ENCODE peak calls at places on chromosomes 2 and 18, in five cellular contexts. One of them, this sample, is unnamed.

GRCh38 chr2:209334188-209335017 is 89.4 kb upstream of the MAP2 start:
- DNase-seq in right atrium auricular region: no peak
- DNase-seq in naive thymus-derived CD4-positive, alpha-beta T cell: no peak
- DNase-seq in fibroblast of lung: peak; percentile 69
- DNase-seq in CD8-positive, alpha-beta T cell: no peak
- DNase-seq in this sample: peak; percentile 45

GRCh38 chr2:45699032-45699658 is 47.7 kb downstream of the PRKCE start:
- DNase-seq in right atrium auricular region: no peak
- DNase-seq in naive thymus-derived CD4-positive, alpha-beta T cell: no peak
- DNase-seq in CD8-positive, alpha-beta T cell: no peak
- DNase-seq in fibroblast of lung: peak; percentile 71
- DNase-seq in this sample: no peak

GRCh38 chr2:13858626-13859025 is 773.9 kb upstream of the LRATD1 start:
- DNase-seq in CD8-positive, alpha-beta T cell: no peak
- DNase-seq in naive thymus-derived CD4-positive, alpha-beta T cell: no peak
- DNase-seq in fibroblast of lung: peak; percentile 78
- DNase-seq in right atrium auricular region: no peak
- DNase-seq in this sample: no peak

GRCh38 chr2:80852808-80853139 is 548.2 kb upstream of the LRRTM1 start:
- DNase-seq in naive thymus-derived CD4-positive, alpha-beta T cell: no peak
- DNase-seq in fibroblast of lung: no peak
- DNase-seq in right atrium auricular region: no peak
- DNase-seq in CD8-positive, alpha-beta T cell: no peak
- DNase-seq in this sample: no peak

GRCh38 chr2:235334179-235334578 is 159.7 kb upstream of the AGAP1 start:
- DNase-seq in right atrium auricular region: no peak
- DNase-seq in naive thymus-derived CD4-positive, alpha-beta T cell: no peak
- DNase-seq in fibroblast of lung: no peak
- DNase-seq in CD8-positive, alpha-beta T cell: no peak
- DNase-seq in this sample: no peak

GRCh38 chr2:165467921-165468320 is 1.6 kb upstream of the CSRNP3 start:
- DNase-seq in right atrium auricular region: no peak
- DNase-seq in CD8-positive, alpha-beta T cell: no peak
- DNase-seq in fibroblast of lung: no peak
- DNase-seq in naive thymus-derived CD4-positive, alpha-beta T cell: no peak
- DNase-seq in this sample: no peak

GRCh38 chr2:45964226-45964841 is 312.9 kb downstream of the PRKCE start:
- DNase-seq in right atrium auricular region: peak; percentile 71
- DNase-seq in fibroblast of lung: peak; percentile 86
- DNase-seq in CD8-positive, alpha-beta T cell: no peak
- DNase-seq in naive thymus-derived CD4-positive, alpha-beta T cell: no peak
- DNase-seq in this sample: peak; percentile 97

GRCh38 chr2:62740221-62740620 is 34.7 kb downstream of the EHBP1 start:
- DNase-seq in fibroblast of lung: no peak
- DNase-seq in naive thymus-derived CD4-positive, alpha-beta T cell: no peak
- DNase-seq in right atrium auricular region: no peak
- DNase-seq in CD8-positive, alpha-beta T cell: no peak
- DNase-seq in this sample: no peak

GRCh38 chr2:233811732-233812131 is 33.6 kb downstream of the MROH2A start:
- DNase-seq in fibroblast of lung: no peak
- DNase-seq in CD8-positive, alpha-beta T cell: no peak
- DNase-seq in right atrium auricular region: no peak
- DNase-seq in naive thymus-derived CD4-positive, alpha-beta T cell: peak; percentile 3
- DNase-seq in this sample: peak; percentile 35

GRCh38 chr18:5238371-5238758 is 41.3 kb upstream of the AKAIN1 start:
- DNase-seq in fibroblast of lung: no peak
- DNase-seq in right atrium auricular region: peak; percentile 59
- DNase-seq in naive thymus-derived CD4-positive, alpha-beta T cell: no peak
- DNase-seq in CD8-positive, alpha-beta T cell: no peak
- DNase-seq in this sample: no peak

GRCh38 chr18:32930695-32931301 is 158.0 kb upstream of the KLHL14 start:
- DNase-seq in fibroblast of lung: peak; percentile 74
- DNase-seq in CD8-positive, alpha-beta T cell: no peak
- DNase-seq in naive thymus-derived CD4-positive, alpha-beta T cell: no peak
- DNase-seq in right atrium auricular region: no peak
- DNase-seq in this sample: no peak

GRCh38 chr2:38720613-38721241 is 30.4 kb downstream of the SRSF7 start:
- DNase-seq in naive thymus-derived CD4-positive, alpha-beta T cell: no peak
- DNase-seq in fibroblast of lung: peak; percentile 98
- DNase-seq in CD8-positive, alpha-beta T cell: no peak
- DNase-seq in right atrium auricular region: peak; percentile 84
- DNase-seq in this sample: peak; percentile 63

GRCh38 chr2:157361526-157361925 is 35.9 kb upstream of the ERMN start:
- DNase-seq in right atrium auricular region: no peak
- DNase-seq in fibroblast of lung: no peak
- DNase-seq in CD8-positive, alpha-beta T cell: no peak
- DNase-seq in naive thymus-derived CD4-positive, alpha-beta T cell: no peak
- DNase-seq in this sample: no peak

GRCh38 chr18:23716516-23716915 is 27.3 kb downstream of the LAMA3 start:
- DNase-seq in fibroblast of lung: peak; percentile 71
- DNase-seq in right atrium auricular region: no peak
- DNase-seq in CD8-positive, alpha-beta T cell: no peak
- DNase-seq in naive thymus-derived CD4-positive, alpha-beta T cell: no peak
- DNase-seq in this sample: peak; percentile 81

GRCh38 chr2:222442665-222443064 is 18.3 kb downstream of the SGPP2 start:
- DNase-seq in right atrium auricular region: no peak
- DNase-seq in naive thymus-derived CD4-positive, alpha-beta T cell: no peak
- DNase-seq in fibroblast of lung: no peak
- DNase-seq in CD8-positive, alpha-beta T cell: no peak
- DNase-seq in this sample: no peak

GRCh38 chr18:44958450-44958849 is 277.8 kb downstream of the SETBP1 start:
- DNase-seq in right atrium auricular region: no peak
- DNase-seq in fibroblast of lung: no peak
- DNase-seq in naive thymus-derived CD4-positive, alpha-beta T cell: no peak
- DNase-seq in CD8-positive, alpha-beta T cell: no peak
- DNase-seq in this sample: no peak

GRCh38 chr2:231411871-231412615 is 16.5 kb downstream of the B3GNT7 start:
- DNase-seq in fibroblast of lung: peak; percentile 72
- DNase-seq in right atrium auricular region: peak; percentile 88
- DNase-seq in CD8-positive, alpha-beta T cell: peak; percentile 85
- DNase-seq in naive thymus-derived CD4-positive, alpha-beta T cell: peak; percentile 46
- DNase-seq in this sample: no peak

GRCh38 chr2:45532171-45532570 is 78.9 kb downstream of the SRBD1 start:
- DNase-seq in CD8-positive, alpha-beta T cell: no peak
- DNase-seq in naive thymus-derived CD4-positive, alpha-beta T cell: no peak
- DNase-seq in fibroblast of lung: no peak
- DNase-seq in right atrium auricular region: no peak
- DNase-seq in this sample: no peak

GRCh38 chr2:176164803-176165597 is 7.9 kb downstream of the HOXD3 start:
- DNase-seq in CD8-positive, alpha-beta T cell: no peak
- DNase-seq in fibroblast of lung: no peak
- DNase-seq in naive thymus-derived CD4-positive, alpha-beta T cell: no peak
- DNase-seq in right atrium auricular region: no peak
- DNase-seq in this sample: no peak

GRCh38 chr18:23810396-23810795 is 121.1 kb downstream of the LAMA3 start:
- DNase-seq in right atrium auricular region: no peak
- DNase-seq in naive thymus-derived CD4-positive, alpha-beta T cell: no peak
- DNase-seq in CD8-positive, alpha-beta T cell: peak; percentile 73
- DNase-seq in fibroblast of lung: no peak
- DNase-seq in this sample: no peak

GRCh38 chr18:8990276-8991031 is 112.0 kb upstream of the NDUFV2 start:
- DNase-seq in naive thymus-derived CD4-positive, alpha-beta T cell: no peak
- DNase-seq in right atrium auricular region: no peak
- DNase-seq in fibroblast of lung: no peak
- DNase-seq in CD8-positive, alpha-beta T cell: no peak
- DNase-seq in this sample: no peak

GRCh38 chr18:11991021-11991770 is 9.9 kb downstream of the IMPA2 start:
- DNase-seq in fibroblast of lung: no peak
- DNase-seq in CD8-positive, alpha-beta T cell: no peak
- DNase-seq in right atrium auricular region: no peak
- DNase-seq in naive thymus-derived CD4-positive, alpha-beta T cell: no peak
- DNase-seq in this sample: no peak

GRCh38 chr2:9311488-9311887 is 104.9 kb downstream of the ASAP2 start:
- DNase-seq in naive thymus-derived CD4-positive, alpha-beta T cell: no peak
- DNase-seq in CD8-positive, alpha-beta T cell: no peak
- DNase-seq in right atrium auricular region: peak; percentile 82
- DNase-seq in fibroblast of lung: peak; percentile 85
- DNase-seq in this sample: no peak
- H3K4me1 ChIP-seq in naive thymus-derived CD4-positive, alpha-beta T cell: no peaks in the 10 kb centered on the region
- H3K4me1 ChIP-seq in CD8-positive, alpha-beta T cell: no peaks in the 10 kb centered on the region
- H3K4me1 ChIP-seq in right atrium auricular region: no peaks in the 10 kb centered on the region
- H3K4me1 ChIP-seq in fibroblast of lung: peaks cover 18% of the 10 kb centered on the region
- H3K4me1 ChIP-seq in this sample: peaks cover 88% of the 10 kb centered on the region

GRCh38 chr2:54591551-54591950 is 131.9 kb upstream of the EML6 start:
- DNase-seq in CD8-positive, alpha-beta T cell: no peak
- DNase-seq in right atrium auricular region: no peak
- DNase-seq in fibroblast of lung: no peak
- DNase-seq in naive thymus-derived CD4-positive, alpha-beta T cell: no peak
- DNase-seq in this sample: no peak

GRCh38 chr2:54594048-54594447 is 129.4 kb upstream of the EML6 start:
- DNase-seq in CD8-positive, alpha-beta T cell: no peak
- DNase-seq in fibroblast of lung: no peak
- DNase-seq in naive thymus-derived CD4-positive, alpha-beta T cell: no peak
- DNase-seq in right atrium auricular region: no peak
- DNase-seq in this sample: no peak

GRCh38 chr2:54590216-54590961 is 133.1 kb upstream of the EML6 start:
- DNase-seq in right atrium auricular region: no peak
- DNase-seq in naive thymus-derived CD4-positive, alpha-beta T cell: no peak
- DNase-seq in CD8-positive, alpha-beta T cell: no peak
- DNase-seq in fibroblast of lung: no peak
- DNase-seq in this sample: no peak

GRCh38 chr2:54595161-54595803 is 128.2 kb upstream of the EML6 start:
- DNase-seq in right atrium auricular region: no peak
- DNase-seq in CD8-positive, alpha-beta T cell: no peak
- DNase-seq in fibroblast of lung: no peak
- DNase-seq in naive thymus-derived CD4-positive, alpha-beta T cell: no peak
- DNase-seq in this sample: no peak

DNA sequence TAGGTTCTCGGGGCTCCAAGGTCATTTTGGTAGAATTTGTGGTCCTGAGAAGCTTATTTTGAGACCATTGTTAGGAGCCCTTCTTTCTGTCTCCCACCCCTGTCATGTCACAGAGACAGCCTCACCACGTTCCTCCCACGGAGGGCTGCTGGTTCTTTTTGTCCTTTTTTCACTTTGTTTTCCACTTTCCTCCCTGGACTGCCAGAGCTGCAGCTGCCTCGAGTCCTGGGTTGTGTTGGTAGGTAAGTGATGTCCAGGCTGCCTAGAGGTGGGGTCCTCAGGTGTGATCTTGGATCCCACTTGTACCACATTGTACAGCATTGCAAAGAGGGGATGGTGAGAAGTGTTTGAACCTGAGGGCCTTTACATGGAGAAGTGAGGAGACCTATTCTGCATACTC is 130.2 kb upstream of the EML6 start:
- DNase-seq in naive thymus-derived CD4-positive, alpha-beta T cell: no peak
- DNase-seq in fibroblast of lung: no peak
- DNase-seq in CD8-positive, alpha-beta T cell: no peak
- DNase-seq in right atrium auricular region: no peak
- DNase-seq in this sample: no peak
- H3K4me1 ChIP-seq in naive thymus-derived CD4-positive, alpha-beta T cell: peaks cover 56% of the 10 kb centered on the region
- H3K4me1 ChIP-seq in fibroblast of lung: peaks cover 8% of the 10 kb centered on the region
- H3K4me1 ChIP-seq in CD8-positive, alpha-beta T cell: peaks cover 85% of the 10 kb centered on the region
- H3K4me1 ChIP-seq in right atrium auricular region: no peaks in the 10 kb centered on the region
- H3K4me1 ChIP-seq in this sample: peaks cover 28% of the 10 kb centered on the region

GRCh38 chr2:1910021-1910420 is 165.7 kb upstream of the PXDN start:
- DNase-seq in naive thymus-derived CD4-positive, alpha-beta T cell: no peak
- DNase-seq in fibroblast of lung: no peak
- DNase-seq in CD8-positive, alpha-beta T cell: no peak
- DNase-seq in right atrium auricular region: peak; percentile 48
- DNase-seq in this sample: no peak
- H3K4me1 ChIP-seq in naive thymus-derived CD4-positive, alpha-beta T cell: no peaks in the 10 kb centered on the region
- H3K4me1 ChIP-seq in fibroblast of lung: no peaks in the 10 kb centered on the region
- H3K4me1 ChIP-seq in CD8-positive, alpha-beta T cell: no peaks in the 10 kb centered on the region
- H3K4me1 ChIP-seq in right atrium auricular region: no peaks in the 10 kb centered on the region
- H3K4me1 ChIP-seq in this sample: no peaks in the 10 kb centered on the region

DNA sequence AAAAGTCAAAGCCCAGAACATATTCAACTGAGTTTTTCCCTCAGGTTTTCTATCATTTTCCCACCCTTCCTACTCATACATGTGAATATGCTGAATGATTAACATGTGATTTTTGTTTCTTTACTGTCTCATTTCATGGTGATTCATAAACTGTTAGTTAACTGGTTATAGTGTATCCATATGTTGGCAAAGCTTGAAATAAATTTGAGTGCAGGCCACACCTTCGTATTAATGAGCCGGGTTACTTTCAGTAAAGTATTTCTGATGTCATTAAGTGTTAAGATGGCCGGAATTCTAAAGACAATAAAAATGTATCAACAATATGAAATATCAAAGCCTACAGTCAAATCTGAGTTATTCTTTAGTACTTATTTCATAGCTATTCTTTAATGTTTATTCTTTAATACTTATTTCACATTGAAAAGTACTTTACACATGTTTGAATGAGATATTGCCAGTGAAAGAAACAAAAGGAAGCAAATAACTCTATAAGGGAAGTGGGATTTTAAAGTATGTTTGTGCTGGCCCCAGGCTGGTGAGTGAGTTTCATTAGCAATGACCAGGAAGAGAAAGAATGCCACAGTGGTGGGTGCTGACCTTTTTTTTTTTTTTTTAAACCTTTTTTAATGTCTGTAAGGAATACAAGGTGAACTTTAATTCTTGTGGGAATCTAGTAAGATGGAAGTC is 178.6 kb downstream of the NEDD4L start:
- DNase-seq in right atrium auricular region: no peak
- DNase-seq in fibroblast of lung: no peak
- DNase-seq in naive thymus-derived CD4-positive, alpha-beta T cell: no peak
- DNase-seq in CD8-positive, alpha-beta T cell: no peak
- DNase-seq in this sample: no peak
- H3K4me1 ChIP-seq in right atrium auricular region: no peaks in the 10 kb centered on the region
- H3K4me1 ChIP-seq in fibroblast of lung: peaks cover 17% of the 10 kb centered on the region
- H3K4me1 ChIP-seq in naive thymus-derived CD4-positive, alpha-beta T cell: no peaks in the 10 kb centered on the region
- H3K4me1 ChIP-seq in CD8-positive, alpha-beta T cell: no peaks in the 10 kb centered on the region
- H3K4me1 ChIP-seq in this sample: peaks cover 35% of the 10 kb centered on the region

DNA sequence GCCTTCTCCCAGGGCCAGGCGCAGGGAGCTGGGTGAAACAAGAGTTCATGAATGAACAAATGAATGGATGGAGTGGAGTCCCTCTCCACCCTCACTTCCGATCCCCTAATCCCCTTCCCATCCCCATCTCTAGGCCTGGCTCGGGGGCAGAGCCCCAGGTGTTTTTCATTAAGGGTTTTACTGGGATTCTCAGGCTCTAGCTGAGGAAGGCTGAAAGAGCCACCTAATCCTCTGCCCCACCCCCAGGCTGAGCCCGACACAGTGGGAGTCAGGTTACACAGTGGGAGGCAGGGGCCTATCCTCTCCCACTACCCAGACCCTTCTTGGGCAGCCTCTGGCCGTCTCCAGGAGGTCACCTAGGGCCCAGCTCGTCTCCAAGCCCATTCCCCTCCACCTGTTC is 36.1 kb downstream of the SDC1 start:
- DNase-seq in naive thymus-derived CD4-positive, alpha-beta T cell: no peak
- DNase-seq in fibroblast of lung: no peak
- DNase-seq in CD8-positive, alpha-beta T cell: no peak
- DNase-seq in right atrium auricular region: no peak
- DNase-seq in this sample: no peak
- H3K4me1 ChIP-seq in naive thymus-derived CD4-positive, alpha-beta T cell: no peaks in the 10 kb centered on the region
- H3K4me1 ChIP-seq in fibroblast of lung: peaks cover 3% of the 10 kb centered on the region
- H3K4me1 ChIP-seq in CD8-positive, alpha-beta T cell: no peaks in the 10 kb centered on the region
- H3K4me1 ChIP-seq in right atrium auricular region: no peaks in the 10 kb centered on the region
- H3K4me1 ChIP-seq in this sample: peaks cover 28% of the 10 kb centered on the region

DNA sequence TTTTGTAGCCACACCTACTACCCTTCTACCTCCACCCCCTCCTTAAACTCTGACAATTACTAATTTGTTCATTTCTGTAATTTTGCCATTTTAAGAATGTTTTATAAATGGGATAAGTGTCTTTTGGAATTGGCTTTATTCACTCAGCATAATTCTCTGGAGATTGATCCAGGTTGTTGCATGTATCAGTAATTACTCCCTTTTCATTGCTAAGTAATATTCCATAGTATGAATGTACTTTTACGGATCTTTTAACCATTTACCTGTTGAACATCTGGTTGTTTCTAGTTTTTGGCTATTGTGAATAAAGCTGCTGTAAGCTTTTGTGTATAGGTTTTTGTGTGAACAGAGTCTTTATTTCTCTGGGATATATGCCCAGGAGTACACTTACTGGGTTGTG is 4.1 kb downstream of the GALNT1 start:
- DNase-seq in naive thymus-derived CD4-positive, alpha-beta T cell: no peak
- DNase-seq in CD8-positive, alpha-beta T cell: no peak
- DNase-seq in fibroblast of lung: no peak
- DNase-seq in right atrium auricular region: no peak
- DNase-seq in this sample: no peak
- H3K4me1 ChIP-seq in naive thymus-derived CD4-positive, alpha-beta T cell: peaks cover 11% of the 10 kb centered on the region
- H3K4me1 ChIP-seq in CD8-positive, alpha-beta T cell: peaks cover 16% of the 10 kb centered on the region
- H3K4me1 ChIP-seq in fibroblast of lung: no peaks in the 10 kb centered on the region
- H3K4me1 ChIP-seq in right atrium auricular region: no peaks in the 10 kb centered on the region
- H3K4me1 ChIP-seq in this sample: peaks cover 7% of the 10 kb centered on the region